ENCODE peak calls at places on chromosomes 1 and 21, in six cellular contexts. Q is GM06990, R is PC-3, G is heart right ventricle, D is dorsolateral prefrontal cortex, C is BJ. X is an unnamed sample.

GRCh38 chr1:62438163-62438562 is 1.3 kb downstream of the USP1 start:
- DNase-seq in D (no peak), C (no peak), Q (no peak), G (no peak), R (peak; percentile 38), X (no peak)

GRCh38 chr1:198174297-198174696 is 17.5 kb downstream of the NEK7 start:
- DNase-seq in Q (peak; percentile 34), C (no peak), R (no peak), G (no peak), D (no peak), X (no peak)

GRCh38 chr1:78522136-78522535 is 31.4 kb downstream of the PTGFR start:
- DNase-seq in R (no peak), Q (no peak), D (no peak), G (no peak), C (no peak), X (no peak)

GRCh38 chr1:222241410-222241809 is 306.5 kb downstream of the HHIPL2 start:
- DNase-seq in R (no peak), G (no peak), C (no peak), D (no peak), Q (no peak), X (no peak)

GRCh38 chr1:241837901-241838300 is 10.1 kb upstream of the EXO1 start:
- DNase-seq in G (no peak), D (no peak), C (peak; percentile 84), Q (no peak), R (peak; percentile 88), X (no peak)

GRCh38 chr1:240484804-240485441 is 127.0 kb downstream of the GREM2 start:
- DNase-seq in G (no peak), R (no peak), D (no peak), Q (no peak), C (no peak), X (no peak)

GRCh38 chr1:39230261-39231190 is 26.0 kb downstream of the MACF1 start:
- DNase-seq in G (no peak), C (no peak), D (no peak), Q (peak; percentile 28), R (no peak), X (no peak)

GRCh38 chr1:27650527-27651175 is 15.7 kb upstream of the FGR start:
- DNase-seq in G (no peak), D (no peak), Q (no peak), C (peak; percentile 41), R (peak; percentile 44), X (no peak)

GRCh38 chr1:14696766-14697165 is 98.3 kb downstream of the KAZN start:
- DNase-seq in Q (no peak), G (no peak), C (no peak), R (no peak), D (no peak), X (no peak)

GRCh38 chr1:68173283-68174172 is 58.8 kb downstream of the WLS start:
- DNase-seq in R (peak; percentile 59), D (no peak), Q (no peak), C (no peak), G (no peak), X (no peak)

GRCh38 chr1:34149501-34149900 is 15.5 kb downstream of the CSMD2 start:
- DNase-seq in G (no peak), D (no peak), C (no peak), R (no peak), Q (no peak), X (no peak)

GRCh38 chr1:10932088-10932487 is 80.4 kb upstream of the TARDBP start:
- DNase-seq in Q (peak; percentile 39), R (no peak), C (no peak), D (no peak), G (no peak), X (no peak)

GRCh38 chr21:37079211-37079824 is 6.3 kb downstream of the TTC3 start:
- DNase-seq in D (no peak), G (no peak), C (no peak), R (peak; percentile 34), Q (no peak), X (no peak)

GRCh38 chr1:65717815-65718454 is 74.8 kb upstream of the PDE4B start:
- DNase-seq in G (no peak), Q (no peak), D (no peak), R (peak; percentile 60), C (peak; percentile 12), X (no peak)

GRCh38 chr21:45405271-45405818 is 380 bp downstream of the COL18A1 start:
- DNase-seq in D (no peak), R (peak; percentile 52), C (no peak), Q (no peak), G (peak; percentile 75), X (peak; percentile 76)

GRCh38 chr21:42652527-42653491 is 612 bp upstream of the PDE9A start:
- DNase-seq in Q (no peak), R (peak; percentile 41), C (no peak), D (peak; percentile 66), G (peak; percentile 65), X (peak; percentile 60)

GRCh38 chr1:154445040-154445472 is 39.9 kb downstream of the IL6R start:
- DNase-seq in C (no peak), R (peak; percentile 74), D (no peak), Q (peak; percentile 77), G (no peak), X (no peak)

GRCh38 chr1:234398849-234399381 is 25.7 kb downstream of the COA6 start:
- DNase-seq in G (no peak), C (no peak), D (no peak), R (peak; percentile 24), Q (peak; percentile 61), X (no peak)

GRCh38 chr1:107669996-107670395 is 295.0 kb downstream of the VAV3 start:
- DNase-seq in Q (no peak), G (no peak), C (no peak), D (no peak), R (peak; percentile 68), X (no peak)

GRCh38 chr1:228794173-228794572 is 58.9 kb downstream of the RHOU start:
- DNase-seq in G (no peak), C (no peak), R (no peak), D (no peak), Q (peak; percentile 6), X (no peak)

GRCh38 chr1:37807220-37807554 is 403 bp upstream of the C1orf122 start:
- DNase-seq in R (no peak), D (no peak), C (no peak), Q (no peak), G (peak; percentile 15), X (peak; percentile 47)

GRCh38 chr1:9453375-9454093 is 85.7 kb upstream of the SLC25A33 start:
- DNase-seq in D (no peak), G (no peak), C (no peak), Q (no peak), R (no peak), X (no peak)

GRCh38 chr1:159469921-159470595 is 30.5 kb downstream of the OR10J1 start:
- DNase-seq in R (no peak), G (no peak), D (no peak), C (no peak), Q (no peak), X (no peak)

GRCh38 chr1:45266151-45266801 is 59.9 kb upstream of the ZSWIM5 start:
- DNase-seq in C (no peak), D (no peak), R (peak; percentile 82), G (peak; percentile 43), Q (no peak), X (peak; percentile 79)

DNA sequence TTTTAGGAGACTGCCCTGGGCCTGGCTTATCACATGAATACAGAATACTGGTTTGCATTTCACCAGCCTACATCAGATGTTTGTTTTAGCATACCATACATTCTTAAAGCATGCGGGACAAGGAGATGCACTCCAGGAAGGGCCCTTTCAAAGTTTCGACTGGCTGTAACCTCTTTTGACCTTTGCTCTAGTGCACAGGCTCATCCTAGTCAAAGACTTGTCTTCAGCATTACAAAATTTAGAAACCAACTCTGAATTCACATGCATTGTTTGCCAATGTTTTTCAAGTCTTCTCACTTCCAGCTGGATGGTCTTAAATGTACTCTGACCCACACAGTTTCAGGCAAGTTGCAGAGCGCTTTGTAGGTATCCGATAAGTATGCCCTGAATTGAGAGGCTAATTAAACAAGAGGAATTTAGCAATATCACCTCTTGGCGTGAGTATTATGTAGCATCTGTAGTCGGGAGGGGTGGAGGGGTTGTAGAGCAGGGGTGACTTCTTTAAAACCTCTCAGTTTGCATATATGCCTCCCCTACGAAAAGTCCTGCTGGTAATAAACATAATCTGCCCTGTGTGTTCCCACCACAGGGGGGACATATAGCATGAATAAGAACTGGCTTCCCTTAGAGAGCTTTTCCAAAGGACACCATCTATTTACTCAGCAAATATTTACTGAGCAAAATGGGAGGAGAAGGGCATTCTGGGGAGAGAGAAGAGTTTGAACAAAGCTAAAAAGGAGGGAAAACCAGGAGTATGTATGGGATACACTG is 24.4 kb upstream of the AHCYL1 start:
- DNase-seq in G (no peak), C (no peak), D (no peak), R (peak; percentile 85), Q (no peak), X (no peak)
- TF ChIP-seq CTCF in G (no peak), C (no peak), D (no peak), R (peak; percentile 52), Q (no peak), X (no peak)

GRCh38 chr1:99648107-99648506 is 2.2 kb downstream of the PALMD start:
- DNase-seq in Q (no peak), R (peak; percentile 79), D (no peak), C (no peak), G (peak; percentile 74), X (no peak)
- H3K4me3 ChIP-seq in Q (no peak overlapping the region), R (peak overlapping the region; percentile 70), D (peak overlapping the region; percentile 44), C (no peak overlapping the region), G (peak overlapping the region; percentile 50), X (peak overlapping the region; percentile 31)

DNA sequence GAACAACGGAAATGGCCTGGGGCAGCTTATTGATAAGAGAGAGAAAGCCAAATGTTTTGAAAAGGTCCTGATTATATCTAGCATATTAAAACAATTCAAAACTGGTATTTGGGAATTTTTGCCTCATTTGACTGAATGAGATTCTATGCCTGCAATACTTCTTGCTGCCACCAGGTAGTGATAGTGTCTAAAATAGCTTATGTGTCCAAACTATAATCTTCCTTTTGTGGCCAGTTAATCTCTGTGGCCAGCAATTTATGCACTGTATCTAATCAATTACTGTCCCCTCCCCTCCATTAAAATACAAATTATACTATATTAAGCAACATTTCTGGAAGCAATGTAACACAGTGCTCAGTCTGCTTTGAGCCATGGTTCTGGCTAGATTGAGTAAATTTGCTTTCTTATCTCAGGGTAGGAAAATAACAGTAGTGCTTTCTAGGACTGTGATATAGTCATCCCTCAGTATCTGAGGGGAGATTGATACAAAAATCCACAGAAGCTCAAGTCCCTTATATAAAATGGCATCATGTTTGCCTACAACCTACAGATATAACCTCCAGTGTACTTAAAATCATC is 91.8 kb downstream of the FOXD2 start:
- DNase-seq in C (no peak), G (no peak), D (no peak), R (peak; percentile 36), Q (no peak), X (no peak)
- TF ChIP-seq CTCF in C (peak; percentile 53), G (peak; percentile 44), D (peak; percentile 36), R (peak; percentile 77), Q (peak; percentile 49), X (no peak)

GRCh38 chr1:226588484-226588883 is 39.9 kb downstream of the STUM start:
- DNase-seq in D (no peak), C (no peak), G (no peak), Q (no peak), R (no peak), X (no peak)

GRCh38 chr1:226586650-226587443 is 38.3 kb downstream of the STUM start:
- DNase-seq in Q (no peak), C (no peak), D (no peak), G (no peak), R (no peak), X (no peak)

GRCh38 chr1:226586116-226586515 is 37.6 kb downstream of the STUM start:
- DNase-seq in R (no peak), Q (no peak), D (no peak), G (no peak), C (no peak), X (no peak)

GRCh38 chr1:226590626-226591025 is 42.1 kb downstream of the STUM start:
- DNase-seq in R (no peak), C (no peak), G (no peak), Q (no peak), D (no peak), X (no peak)

GRCh38 chr1:226589008-226589733 is 40.6 kb downstream of the STUM start:
- DNase-seq in R (no peak), C (no peak), Q (no peak), D (no peak), G (no peak), X (peak; percentile 74)
- H3K4me3 ChIP-seq in R (no peak overlapping the region), C (no peak overlapping the region), Q (no peak overlapping the region), D (no peak overlapping the region), G (no peak overlapping the region), X (no peak overlapping the region)

X was measured in ovary.